ENCODE peak calls at places on chromosome 17, in ten cellular contexts. D is psoas muscle, X is AG04450, Z is astrocyte of the spinal cord, M is vagina, O is uterus, B is foreskin fibroblast, L is transverse colon, H is cardiac fibroblast, N is MM.1S. S is an unnamed sample.

GRCh38 chr17:36496018-36496789 is 9.7 kb downstream of the ZNHIT3 start:
- DNase-seq in D (no peak), X (no peak), Z (no peak), M (no peak), O (no peak), B (peak), L (no peak), H (no peak), N (no peak), S (no peak)

GRCh38 chr17:34781571-34782108 is 179.6 kb downstream of the CCT6B start:
- DNase-seq in D (no peak), X (no peak), Z (no peak), M (no peak), O (no peak), B (peak), L (no peak), H (no peak), N (no peak), S (no peak)

GRCh38 chr17:19457830-19458271 is 46.8 kb downstream of the RNF112 start:
- DNase-seq in D (no peak), X (no peak), Z (no peak), M (peak), O (no peak), B (no peak), L (no peak), H (no peak), N (no peak), S (no peak)

GRCh38 chr17:70767102-70767701 is 597.9 kb downstream of the KCNJ2 start:
- DNase-seq in D (no peak), X (peak), Z (peak), M (no peak), O (no peak), B (peak), L (no peak), H (peak), N (peak), S (no peak)

GRCh38 chr17:39231587-39232551 is 6.1 kb upstream of the STAC2 start:
- DNase-seq in D (peak), X (no peak), Z (no peak), M (no peak), O (peak), B (peak), L (peak), H (peak), N (peak), S (no peak)

GRCh38 chr17:81520021-81520894 is 7.7 kb upstream of the ACTG1 start:
- DNase-seq in D (peak), X (no peak), Z (no peak), M (no peak), O (no peak), B (no peak), L (no peak), H (no peak), N (no peak), S (no peak)

GRCh38 chr17:11880714-11881113 is 116.6 kb downstream of the ZNF18 start:
- DNase-seq in D (no peak), X (no peak), Z (no peak), M (no peak), O (no peak), B (no peak), L (peak), H (peak), N (peak), S (no peak)

GRCh38 chr17:29291163-29291752 is 2.7 kb downstream of the NUFIP2 start:
- DNase-seq in D (no peak), X (peak), Z (peak), M (no peak), O (no peak), B (peak), L (no peak), H (peak), N (peak), S (no peak)

GRCh38 chr17:43956222-43956621 is 2.5 kb upstream of the PYY start:
- DNase-seq in D (no peak), X (no peak), Z (no peak), M (no peak), O (no peak), B (no peak), L (no peak), H (no peak), N (no peak), S (no peak)

GRCh38 chr17:3911271-3912053 is 4.8 kb downstream of the P2RX1 start:
- DNase-seq in D (peak), X (no peak), Z (no peak), M (no peak), O (no peak), B (peak), L (peak), H (no peak), N (peak), S (peak)

GRCh38 chr17:37065486-37066321 is 117.0 kb downstream of the AATF start:
- DNase-seq in D (no peak), X (no peak), Z (no peak), M (no peak), O (no peak), B (no peak), L (no peak), H (no peak), N (no peak), S (no peak)

GRCh38 chr17:36509272-36509985 is 22.9 kb downstream of the ZNHIT3 start:
- DNase-seq in D (no peak), X (no peak), Z (no peak), M (no peak), O (no peak), B (no peak), L (no peak), H (no peak), N (no peak), S (no peak)

GRCh38 chr17:33292184-33292980 is 713 bp downstream of the ASIC2 start:
- DNase-seq in D (peak), X (no peak), Z (peak), M (no peak), O (peak), B (peak), L (peak), H (peak), N (no peak), S (no peak)

GRCh38 chr17:75864448-75864871 is 9.3 kb upstream of the WBP2 start:
- DNase-seq in D (peak), X (peak), Z (peak), M (no peak), O (peak), B (peak), L (peak), H (peak), N (peak), S (peak)

GRCh38 chr17:42276359-42276608 is at the start of gene STAT5B:
- DNase-seq in D (peak), X (no peak), Z (no peak), M (no peak), O (peak), B (peak), L (peak), H (peak), N (peak), S (no peak)

GRCh38 chr17:59277031-59277430 is 54.4 kb upstream of the YPEL2 start:
- DNase-seq in D (no peak), X (no peak), Z (no peak), M (no peak), O (no peak), B (no peak), L (no peak), H (no peak), N (peak), S (peak)

GRCh38 chr17:6903516-6903915 is 72.0 kb upstream of the TEKT1 start:
- DNase-seq in D (no peak), X (no peak), Z (no peak), M (no peak), O (no peak), B (no peak), L (no peak), H (no peak), N (no peak), S (no peak)

GRCh38 chr17:82528484-82529265 is 9.1 kb downstream of the FOXK2 start:
- DNase-seq in D (peak), X (no peak), Z (peak), M (no peak), O (peak), B (peak), L (peak), H (no peak), N (no peak), S (no peak)

GRCh38 chr17:70642059-70642458 is 472.7 kb downstream of the KCNJ2 start:
- DNase-seq in D (no peak), X (no peak), Z (no peak), M (no peak), O (no peak), B (no peak), L (no peak), H (no peak), N (no peak), S (no peak)

GRCh38 chr17:30352247-30352814 is 18.5 kb upstream of the TMIGD1 start:
- DNase-seq in D (no peak), X (no peak), Z (no peak), M (no peak), O (no peak), B (no peak), L (no peak), H (no peak), N (no peak), S (no peak)

GRCh38 chr17:41835800-41836549 is at the start of gene NT5C3B:
- DNase-seq in D (peak), X (no peak), Z (peak), M (no peak), O (peak), B (peak), L (peak), H (no peak), N (peak), S (no peak)

DNA sequence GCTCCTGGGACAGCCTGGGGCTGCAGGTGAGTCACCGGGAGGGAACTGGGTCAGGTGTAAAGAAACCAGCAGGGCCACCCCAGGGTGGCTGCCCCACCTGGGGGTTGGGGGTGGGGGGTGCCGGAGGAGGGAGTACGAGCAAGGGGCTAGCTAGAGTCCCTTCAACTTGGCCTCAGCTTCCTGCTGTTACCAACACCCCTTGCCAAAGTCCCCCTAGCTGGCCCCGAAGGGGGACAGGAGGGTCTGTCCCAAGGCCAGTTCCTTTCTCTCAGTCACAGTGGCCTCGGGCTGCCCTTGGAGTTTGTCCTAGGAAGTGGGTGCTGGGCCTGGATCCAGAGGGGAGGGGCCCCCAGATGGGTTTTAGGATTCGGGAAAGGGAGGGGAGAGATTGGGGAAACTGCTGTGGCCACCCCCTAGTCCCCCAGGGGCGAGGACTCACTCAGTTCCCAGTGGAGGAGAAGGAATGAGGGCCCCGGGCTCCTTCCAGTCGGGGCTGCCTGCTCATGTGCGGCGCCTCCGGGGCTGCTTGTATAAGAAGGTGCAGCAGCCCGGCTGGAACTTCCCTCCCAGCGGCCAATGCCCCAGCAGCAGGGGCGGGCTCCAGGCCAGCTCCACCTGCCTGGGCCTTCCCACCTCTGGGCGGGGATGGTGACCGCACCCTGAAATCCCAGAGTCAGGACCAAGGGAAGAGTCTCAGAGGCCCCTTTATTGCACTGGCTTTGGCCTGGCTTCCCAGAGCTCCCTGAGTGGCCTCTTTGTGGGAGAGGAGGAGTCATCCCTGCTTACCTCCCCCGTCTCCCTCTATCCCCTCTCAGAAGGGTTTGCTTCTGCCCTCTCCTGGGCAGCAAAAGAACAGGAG is 7.3 kb downstream of the ARHGAP27 start:
- DNase-seq in D (no peak), X (peak), Z (peak), M (no peak), O (no peak), B (peak), L (peak), H (peak), N (no peak), S (no peak)
- TF ChIP-seq CTCF in D (no peak), X (peak), Z (peak), M (no peak), O (no peak), B (peak), L (peak), H (peak), N (peak), S (no peak)

GRCh38 chr17:5019475-5019956 is 15.7 kb downstream of the SLC52A1 start:
- DNase-seq in D (no peak), X (no peak), Z (no peak), M (no peak), O (no peak), B (peak), L (no peak), H (peak), N (no peak), S (no peak)
- TF ChIP-seq CTCF in D (no peak), X (peak), Z (peak), M (no peak), O (no peak), B (no peak), L (no peak), H (no peak), N (no peak), S (peak)

GRCh38 chr17:47883589-47884426 is 12.2 kb upstream of the SP2 start:
- DNase-seq in D (no peak), X (no peak), Z (no peak), M (no peak), O (peak), B (peak), L (peak), H (no peak), N (no peak), S (no peak)
- TF ChIP-seq CTCF in D (no peak), X (no peak), Z (no peak), M (no peak), O (no peak), B (no peak), L (no peak), H (no peak), N (no peak), S (no peak)

DNA sequence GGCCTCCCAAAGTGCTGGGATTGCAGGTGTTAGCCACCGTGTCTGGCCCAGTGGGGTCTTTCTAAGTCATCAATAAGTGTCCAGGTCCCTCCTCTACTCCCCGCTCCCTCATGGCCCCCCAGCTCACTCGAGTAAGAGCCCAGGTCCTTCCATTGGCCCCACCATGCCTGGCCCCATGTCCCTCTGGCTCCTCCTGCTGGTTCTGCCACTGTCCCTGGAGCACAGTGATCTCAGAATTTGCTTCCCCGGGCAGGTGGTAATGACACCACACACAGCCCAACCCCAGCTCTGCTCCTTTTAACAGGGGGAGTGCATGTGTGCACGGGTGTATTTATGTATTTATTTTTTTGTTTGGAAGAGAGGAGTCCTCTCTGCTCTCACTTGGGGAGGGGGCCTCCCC is 19.6 kb downstream of the MGAT5B start:
- DNase-seq in D (no peak), X (no peak), Z (no peak), M (no peak), O (no peak), B (no peak), L (no peak), H (no peak), N (no peak), S (no peak)
- TF ChIP-seq CTCF in D (no peak), X (peak), Z (peak), M (no peak), O (no peak), B (no peak), L (no peak), H (peak), N (peak), S (no peak)

GRCh38 chr17:79907217-79907715 is 68.0 kb upstream of the CBX4 start:
- DNase-seq in D (no peak), X (no peak), Z (no peak), M (no peak), O (no peak), B (no peak), L (no peak), H (no peak), N (no peak), S (no peak)

GRCh38 chr17:79907855-79908254 is 68.6 kb upstream of the CBX4 start:
- DNase-seq in D (no peak), X (no peak), Z (peak), M (no peak), O (no peak), B (peak), L (peak), H (no peak), N (no peak), S (no peak)

GRCh38 chr17:79909121-79909520 is 69.9 kb upstream of the CBX4 start:
- DNase-seq in D (no peak), X (no peak), Z (no peak), M (no peak), O (no peak), B (no peak), L (no peak), H (no peak), N (no peak), S (no peak)

GRCh38 chr17:79904865-79905264 is 65.6 kb upstream of the CBX4 start:
- DNase-seq in D (no peak), X (no peak), Z (no peak), M (no peak), O (no peak), B (no peak), L (no peak), H (no peak), N (no peak), S (no peak)

DNA sequence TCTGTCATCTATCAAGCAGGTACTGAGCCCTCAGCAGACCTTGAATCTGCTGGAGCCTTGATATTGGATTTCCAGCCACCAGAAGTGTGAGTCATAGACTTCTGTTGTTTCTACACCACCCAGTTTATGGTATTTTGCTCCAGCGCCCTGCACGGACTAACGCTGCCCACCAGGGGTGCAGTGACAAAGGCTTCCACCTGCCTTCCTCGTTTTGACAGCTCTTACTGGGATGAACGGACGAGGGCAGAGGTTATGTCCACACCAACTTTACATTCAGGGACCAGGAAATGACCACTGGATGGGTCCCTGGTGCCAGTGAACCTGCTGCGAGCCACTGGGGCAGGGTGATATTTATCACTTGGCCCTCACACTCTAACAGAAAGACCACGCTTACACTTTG is 66.6 kb upstream of the CBX4 start:
- DNase-seq in D (no peak), X (no peak), Z (no peak), M (no peak), O (no peak), B (peak), L (no peak), H (peak), N (no peak), S (no peak)
- TF ChIP-seq CTCF in D (no peak), X (peak), Z (peak), M (no peak), O (no peak), B (no peak), L (peak), H (peak), N (peak), S (no peak)

GRCh38 chr17:51493206-51493605 is 232.9 kb downstream of the UTP18 start:
- DNase-seq in D (no peak), X (no peak), Z (no peak), M (no peak), O (no peak), B (no peak), L (no peak), H (no peak), N (no peak), S (no peak)

GRCh38 chr17:51486091-51486490 is 225.7 kb downstream of the UTP18 start:
- DNase-seq in D (no peak), X (no peak), Z (no peak), M (no peak), O (no peak), B (no peak), L (no peak), H (no peak), N (no peak), S (no peak)

GRCh38 chr17:51491416-51491815 is 231.1 kb downstream of the UTP18 start:
- DNase-seq in D (no peak), X (no peak), Z (no peak), M (no peak), O (no peak), B (no peak), L (no peak), H (no peak), N (no peak), S (no peak)

GRCh38 chr17:51486885-51487520 is 226.7 kb downstream of the UTP18 start:
- DNase-seq in D (no peak), X (no peak), Z (no peak), M (no peak), O (no peak), B (no peak), L (no peak), H (no peak), N (no peak), S (no peak)

DNA sequence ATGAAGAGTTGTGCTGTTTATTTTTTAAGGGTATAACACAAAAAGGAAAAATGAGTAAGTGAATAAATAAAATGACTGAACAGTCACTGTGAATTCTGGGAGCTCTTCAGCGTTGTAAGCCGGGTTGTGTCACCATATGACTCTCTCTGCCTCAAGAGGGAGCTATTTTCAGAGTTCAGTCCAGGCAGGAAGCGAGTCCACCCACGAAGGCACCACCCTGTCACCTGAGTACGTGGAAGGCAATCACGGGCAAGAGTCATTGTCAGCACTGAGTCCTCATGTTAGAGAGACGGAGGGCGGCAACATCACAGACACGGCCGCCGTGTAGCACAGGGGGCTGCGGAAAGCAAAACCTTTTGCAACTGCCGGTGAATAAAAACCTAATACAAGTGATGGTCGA is 227.6 kb downstream of the UTP18 start:
- DNase-seq in D (no peak), X (no peak), Z (no peak), M (no peak), O (no peak), B (no peak), L (no peak), H (peak), N (no peak), S (no peak)
- TF ChIP-seq CTCF in D (no peak), X (no peak), Z (no peak), M (no peak), O (no peak), B (no peak), L (no peak), H (no peak), N (no peak), S (peak)

GRCh38 chr17:63102034-63102433 is 136.0 kb downstream of the TANC2 start:
- DNase-seq in D (no peak), X (no peak), Z (no peak), M (no peak), O (no peak), B (no peak), L (no peak), H (no peak), N (no peak), S (no peak)
- TF ChIP-seq CTCF in D (no peak), X (no peak), Z (no peak), M (no peak), O (no peak), B (no peak), L (no peak), H (no peak), N (no peak), S (no peak)

GRCh38 chr17:57672971-57673370 is 72.1 kb downstream of the CCDC182 start:
- DNase-seq in D (no peak), X (no peak), Z (no peak), M (peak), O (no peak), B (no peak), L (no peak), H (no peak), N (no peak), S (no peak)

GRCh38 chr17:57671546-57672204 is 73.4 kb downstream of the CCDC182 start:
- DNase-seq in D (peak), X (peak), Z (peak), M (peak), O (peak), B (peak), L (peak), H (peak), N (peak), S (peak)

GRCh38 chr17:57669671-57670529 is 75.2 kb downstream of the CCDC182 start:
- DNase-seq in D (no peak), X (no peak), Z (no peak), M (peak), O (no peak), B (no peak), L (no peak), H (no peak), N (no peak), S (no peak)

GRCh38 chr17:57670769-57671545 is 74.1 kb downstream of the CCDC182 start:
- DNase-seq in D (no peak), X (no peak), Z (no peak), M (peak), O (no peak), B (no peak), L (no peak), H (no peak), N (no peak), S (no peak)

DNA sequence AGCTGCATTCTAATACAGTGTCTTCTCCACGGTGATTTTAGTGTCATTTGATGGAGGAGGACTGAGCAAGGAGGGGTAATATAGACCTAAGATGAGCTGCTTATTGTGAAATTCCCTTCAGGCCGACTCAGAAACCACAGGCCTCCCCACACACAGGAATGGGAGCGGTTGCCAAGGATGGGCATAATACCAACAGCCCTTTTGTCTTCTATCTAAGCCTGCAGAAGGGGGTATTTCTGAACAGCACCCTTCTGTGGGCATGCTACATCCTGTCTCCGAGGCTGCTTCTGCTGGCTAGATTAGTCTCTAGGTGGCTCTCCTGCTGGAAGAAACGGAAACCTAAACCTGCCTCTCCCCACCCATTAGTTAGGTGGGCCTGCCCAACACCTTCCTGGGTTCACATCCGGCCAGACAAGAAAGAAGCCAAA is 72.9 kb downstream of the CCDC182 start:
- DNase-seq in D (no peak), X (no peak), Z (peak), M (peak), O (no peak), B (peak), L (no peak), H (no peak), N (no peak), S (no peak)
- TF ChIP-seq CTCF in D (no peak), X (no peak), Z (no peak), M (no peak), O (no peak), B (no peak), L (peak), H (no peak), N (no peak), S (no peak)